ENCODE peak calls at places on chromosomes 13 and 19, in nine cellular contexts. One of them, this sample, is unnamed.

GRCh38 chr13:27006519-27007161 is 165.0 kb downstream of the USP12 start:
- DNase-seq in fibroblast of pulmonary artery: peak; percentile 36
- DNase-seq in bronchial epithelial cell: no peak
- DNase-seq in aorta: no peak
- DNase-seq in left cardiac atrium: no peak
- DNase-seq in amniotic stem cell: no peak
- DNase-seq in iPS-NIHi11: peak; percentile 54
- DNase-seq in amniotic epithelial cell: peak; percentile 33
- DNase-seq in right cardiac atrium: no peak
- DNase-seq in this sample: peak; percentile 36

GRCh38 chr19:3968556-3969434 is 2.1 kb downstream of the DAPK3 start:
- DNase-seq in fibroblast of pulmonary artery: peak; percentile 100
- DNase-seq in bronchial epithelial cell: peak; percentile 97
- DNase-seq in aorta: peak; percentile 93
- DNase-seq in left cardiac atrium: peak; percentile 92
- DNase-seq in amniotic stem cell: peak; percentile 99
- DNase-seq in iPS-NIHi11: peak; percentile 82
- DNase-seq in amniotic epithelial cell: peak; percentile 99
- DNase-seq in right cardiac atrium: peak; percentile 92
- DNase-seq in this sample: peak; percentile 91

GRCh38 chr19:45305421-45305820 is 17.3 kb downstream of the CKM start:
- DNase-seq in fibroblast of pulmonary artery: peak; percentile 52
- DNase-seq in bronchial epithelial cell: peak; percentile 18
- DNase-seq in aorta: no peak
- DNase-seq in left cardiac atrium: no peak
- DNase-seq in amniotic stem cell: no peak
- DNase-seq in iPS-NIHi11: peak; percentile 44
- DNase-seq in amniotic epithelial cell: peak; percentile 62
- DNase-seq in right cardiac atrium: no peak
- DNase-seq in this sample: no peak

GRCh38 chr19:18086590-18087138 is at the start of gene IL12RB1:
- DNase-seq in fibroblast of pulmonary artery: no peak
- DNase-seq in bronchial epithelial cell: no peak
- DNase-seq in aorta: no peak
- DNase-seq in left cardiac atrium: no peak
- DNase-seq in amniotic stem cell: no peak
- DNase-seq in iPS-NIHi11: no peak
- DNase-seq in amniotic epithelial cell: no peak
- DNase-seq in right cardiac atrium: no peak
- DNase-seq in this sample: no peak

GRCh38 chr19:18807861-18808331 is 16.8 kb upstream of the COMP start:
- DNase-seq in fibroblast of pulmonary artery: no peak
- DNase-seq in bronchial epithelial cell: no peak
- DNase-seq in aorta: peak; percentile 81
- DNase-seq in left cardiac atrium: peak; percentile 60
- DNase-seq in amniotic stem cell: no peak
- DNase-seq in iPS-NIHi11: no peak
- DNase-seq in amniotic epithelial cell: peak; percentile 73
- DNase-seq in right cardiac atrium: peak; percentile 86
- DNase-seq in this sample: peak; percentile 63

GRCh38 chr13:51396352-51396751 is 56.5 kb downstream of the INTS6 start:
- DNase-seq in fibroblast of pulmonary artery: peak; percentile 16
- DNase-seq in bronchial epithelial cell: no peak
- DNase-seq in aorta: no peak
- DNase-seq in left cardiac atrium: no peak
- DNase-seq in amniotic stem cell: no peak
- DNase-seq in iPS-NIHi11: no peak
- DNase-seq in amniotic epithelial cell: peak; percentile 59
- DNase-seq in right cardiac atrium: no peak
- DNase-seq in this sample: no peak

GRCh38 chr13:95607363-95607762 is 37.1 kb downstream of the DZIP1 start:
- DNase-seq in fibroblast of pulmonary artery: peak; percentile 80
- DNase-seq in bronchial epithelial cell: peak; percentile 92
- DNase-seq in aorta: no peak
- DNase-seq in left cardiac atrium: no peak
- DNase-seq in amniotic stem cell: peak; percentile 1
- DNase-seq in iPS-NIHi11: no peak
- DNase-seq in amniotic epithelial cell: peak; percentile 17
- DNase-seq in right cardiac atrium: no peak
- DNase-seq in this sample: no peak

GRCh38 chr19:42394751-42395150 is 4.7 kb upstream of the CNFN start:
- DNase-seq in fibroblast of pulmonary artery: no peak
- DNase-seq in bronchial epithelial cell: no peak
- DNase-seq in aorta: no peak
- DNase-seq in left cardiac atrium: no peak
- DNase-seq in amniotic stem cell: no peak
- DNase-seq in iPS-NIHi11: no peak
- DNase-seq in amniotic epithelial cell: no peak
- DNase-seq in right cardiac atrium: no peak
- DNase-seq in this sample: no peak

GRCh38 chr19:662207-662961 is 630 bp downstream of the RNF126 start:
- DNase-seq in fibroblast of pulmonary artery: peak; percentile 28
- DNase-seq in bronchial epithelial cell: peak; percentile 47
- DNase-seq in aorta: no peak
- DNase-seq in left cardiac atrium: peak; percentile 64
- DNase-seq in amniotic stem cell: no peak
- DNase-seq in iPS-NIHi11: peak; percentile 68
- DNase-seq in amniotic epithelial cell: peak; percentile 34
- DNase-seq in right cardiac atrium: no peak
- DNase-seq in this sample: peak; percentile 55

GRCh38 chr13:65594255-65594654 is 1635.9 kb downstream of the PCDH9 start:
- DNase-seq in fibroblast of pulmonary artery: peak; percentile 75
- DNase-seq in bronchial epithelial cell: no peak
- DNase-seq in aorta: no peak
- DNase-seq in left cardiac atrium: no peak
- DNase-seq in amniotic stem cell: no peak
- DNase-seq in iPS-NIHi11: no peak
- DNase-seq in amniotic epithelial cell: peak; percentile 90
- DNase-seq in right cardiac atrium: no peak
- DNase-seq in this sample: no peak

This sample was measured in left ventricle myocardium superior.